ENCODE peak calls at places on chromosomes 1 and 21, in five cellular contexts. One of them, this sample, is unnamed.
A peak's percentile ranks its signal among the peaks of the same experiment; 100 is the strongest.

GRCh38 chr1:15370781-15371467 is 38.8 kb upstream of the EFHD2 start:
- DNase-seq in ureter: no peak
- DNase-seq in omental fat pad: no peak
- DNase-seq in ELR: no peak
- DNase-seq in stimulated activated CD4-positive, alpha-beta T cell treated with anti-CD3 and anti-CD28 coated beads, TNF-alpha, amount 100 ng/mL, for 48 hours: no peak
- DNase-seq in this sample: no peak

GRCh38 chr1:50976890-50977574 is 7.0 kb downstream of the CDKN2C start:
- DNase-seq in ureter: no peak
- DNase-seq in omental fat pad: no peak
- DNase-seq in ELR: peak; percentile 79
- DNase-seq in stimulated activated CD4-positive, alpha-beta T cell treated with anti-CD3 and anti-CD28 coated beads, TNF-alpha, amount 100 ng/mL, for 48 hours: no peak
- DNase-seq in this sample: no peak

GRCh38 chr1:196890668-196891067 is 2.8 kb downstream of the CFHR4 start:
- DNase-seq in ureter: no peak
- DNase-seq in omental fat pad: no peak
- DNase-seq in ELR: peak; percentile 4
- DNase-seq in stimulated activated CD4-positive, alpha-beta T cell treated with anti-CD3 and anti-CD28 coated beads, TNF-alpha, amount 100 ng/mL, for 48 hours: no peak
- DNase-seq in this sample: no peak

GRCh38 chr1:41578712-41579335 is 94.3 kb upstream of the EDN2 start:
- DNase-seq in ureter: no peak
- DNase-seq in omental fat pad: no peak
- DNase-seq in ELR: peak; percentile 52
- DNase-seq in stimulated activated CD4-positive, alpha-beta T cell treated with anti-CD3 and anti-CD28 coated beads, TNF-alpha, amount 100 ng/mL, for 48 hours: no peak
- DNase-seq in this sample: no peak

GRCh38 chr1:94265931-94266330 is 28.5 kb upstream of the ARHGAP29 start:
- DNase-seq in ureter: no peak
- DNase-seq in omental fat pad: no peak
- DNase-seq in ELR: peak; percentile 64
- DNase-seq in stimulated activated CD4-positive, alpha-beta T cell treated with anti-CD3 and anti-CD28 coated beads, TNF-alpha, amount 100 ng/mL, for 48 hours: no peak
- DNase-seq in this sample: no peak

GRCh38 chr1:25873120-25873519 is 2.4 kb downstream of the PAQR7 start:
- DNase-seq in ureter: no peak
- DNase-seq in omental fat pad: no peak
- DNase-seq in ELR: no peak
- DNase-seq in stimulated activated CD4-positive, alpha-beta T cell treated with anti-CD3 and anti-CD28 coated beads, TNF-alpha, amount 100 ng/mL, for 48 hours: no peak
- DNase-seq in this sample: no peak

GRCh38 chr1:43121251-43121650 is 50.8 kb downstream of the EBNA1BP2 start:
- DNase-seq in ureter: no peak
- DNase-seq in omental fat pad: no peak
- DNase-seq in ELR: no peak
- DNase-seq in stimulated activated CD4-positive, alpha-beta T cell treated with anti-CD3 and anti-CD28 coated beads, TNF-alpha, amount 100 ng/mL, for 48 hours: no peak
- DNase-seq in this sample: no peak

GRCh38 chr1:183687546-183688279 is 34.6 kb upstream of the APOBEC4 start:
- DNase-seq in ureter: no peak
- DNase-seq in omental fat pad: no peak
- DNase-seq in ELR: no peak
- DNase-seq in stimulated activated CD4-positive, alpha-beta T cell treated with anti-CD3 and anti-CD28 coated beads, TNF-alpha, amount 100 ng/mL, for 48 hours: no peak
- DNase-seq in this sample: no peak

GRCh38 chr1:50659107-50659628 is 235.9 kb upstream of the DMRTA2 start:
- DNase-seq in ureter: no peak
- DNase-seq in omental fat pad: no peak
- DNase-seq in ELR: no peak
- DNase-seq in stimulated activated CD4-positive, alpha-beta T cell treated with anti-CD3 and anti-CD28 coated beads, TNF-alpha, amount 100 ng/mL, for 48 hours: no peak
- DNase-seq in this sample: no peak

GRCh38 chr1:216224233-216224632 is 199.0 kb downstream of the USH2A start:
- DNase-seq in ureter: no peak
- DNase-seq in omental fat pad: no peak
- DNase-seq in ELR: no peak
- DNase-seq in stimulated activated CD4-positive, alpha-beta T cell treated with anti-CD3 and anti-CD28 coated beads, TNF-alpha, amount 100 ng/mL, for 48 hours: no peak
- DNase-seq in this sample: no peak

GRCh38 chr1:161342836-161343235 is 24.8 kb downstream of the CFAP126 start:
- DNase-seq in ureter: no peak
- DNase-seq in omental fat pad: no peak
- DNase-seq in ELR: no peak
- DNase-seq in stimulated activated CD4-positive, alpha-beta T cell treated with anti-CD3 and anti-CD28 coated beads, TNF-alpha, amount 100 ng/mL, for 48 hours: no peak
- DNase-seq in this sample: no peak

GRCh38 chr1:61120998-61121397 is 38.6 kb downstream of the NFIA start:
- DNase-seq in ureter: no peak
- DNase-seq in omental fat pad: no peak
- DNase-seq in ELR: no peak
- DNase-seq in stimulated activated CD4-positive, alpha-beta T cell treated with anti-CD3 and anti-CD28 coated beads, TNF-alpha, amount 100 ng/mL, for 48 hours: no peak
- DNase-seq in this sample: no peak

GRCh38 chr1:3577300-3577699 is 34.0 kb downstream of the MEGF6 start:
- DNase-seq in ureter: no peak
- DNase-seq in omental fat pad: no peak
- DNase-seq in ELR: no peak
- DNase-seq in stimulated activated CD4-positive, alpha-beta T cell treated with anti-CD3 and anti-CD28 coated beads, TNF-alpha, amount 100 ng/mL, for 48 hours: no peak
- DNase-seq in this sample: no peak

GRCh38 chr21:36902331-36902730 is 64.1 kb downstream of the HLCS start:
- DNase-seq in ureter: no peak
- DNase-seq in omental fat pad: no peak
- DNase-seq in ELR: no peak
- DNase-seq in stimulated activated CD4-positive, alpha-beta T cell treated with anti-CD3 and anti-CD28 coated beads, TNF-alpha, amount 100 ng/mL, for 48 hours: no peak
- DNase-seq in this sample: no peak

GRCh38 chr1:181777812-181778211 is 283.7 kb downstream of the ZNF648 start:
- DNase-seq in ureter: no peak
- DNase-seq in omental fat pad: no peak
- DNase-seq in ELR: no peak
- DNase-seq in stimulated activated CD4-positive, alpha-beta T cell treated with anti-CD3 and anti-CD28 coated beads, TNF-alpha, amount 100 ng/mL, for 48 hours: no peak
- DNase-seq in this sample: no peak

GRCh38 chr1:162997499-162998285 is 71.5 kb upstream of the RGS4 start:
- DNase-seq in ureter: no peak
- DNase-seq in omental fat pad: no peak
- DNase-seq in ELR: peak; percentile 24
- DNase-seq in stimulated activated CD4-positive, alpha-beta T cell treated with anti-CD3 and anti-CD28 coated beads, TNF-alpha, amount 100 ng/mL, for 48 hours: no peak
- DNase-seq in this sample: no peak

GRCh38 chr1:232252719-232253118 is 377.2 kb downstream of the SIPA1L2 start:
- DNase-seq in ureter: no peak
- DNase-seq in omental fat pad: no peak
- DNase-seq in ELR: no peak
- DNase-seq in stimulated activated CD4-positive, alpha-beta T cell treated with anti-CD3 and anti-CD28 coated beads, TNF-alpha, amount 100 ng/mL, for 48 hours: no peak
- DNase-seq in this sample: no peak

GRCh38 chr1:229445828-229446227 is 11.9 kb upstream of the ACTA1 start:
- DNase-seq in ureter: no peak
- DNase-seq in omental fat pad: no peak
- DNase-seq in ELR: no peak
- DNase-seq in stimulated activated CD4-positive, alpha-beta T cell treated with anti-CD3 and anti-CD28 coated beads, TNF-alpha, amount 100 ng/mL, for 48 hours: no peak
- DNase-seq in this sample: no peak